ENCODE peak calls at places on chromosomes 6 and 20, in nine cellular contexts. Q is fibroblast of the aortic adventitia; C is lung; M is iPS-NIHi11; B is stimulated activated CD8-positive, alpha-beta memory T cell treated with anti-CD3 and anti-CD28 coated beads, Interleukin-15, amount 100 ng/mL, for 24 hours; I is Right ventricle myocardium superior; O is SHP77; N is NCI-H2081; K is H54. L is an unnamed sample.

GRCh38 chr20:34544109-34544793 is 14.3 kb upstream of the MAP1LC3A start:
- DNase-seq in M (peak; percentile 62), Q (no peak), B (no peak), N (no peak), K (no peak), I (peak; percentile 43), O (no peak), C (no peak), L (no peak)

GRCh38 chr6:104218132-104218531 is 641.6 kb downstream of the HACE1 start:
- DNase-seq in K (no peak), C (no peak), O (no peak), N (no peak), M (no peak), Q (no peak), B (no peak), I (no peak), L (no peak)

GRCh38 chr20:4327956-4328355 is 312.6 kb upstream of the RNF24 start:
- DNase-seq in C (no peak), N (no peak), B (no peak), M (no peak), O (no peak), I (no peak), Q (no peak), K (no peak), L (no peak)

GRCh38 chr20:7352165-7352564 is 584.7 kb downstream of the BMP2 start:
- DNase-seq in N (no peak), C (no peak), O (no peak), I (no peak), B (no peak), K (no peak), M (no peak), Q (peak; percentile 26), L (no peak)

GRCh38 chr6:136763255-136763654 is 29.0 kb downstream of the MAP3K5 start:
- DNase-seq in I (no peak), Q (no peak), N (no peak), M (no peak), O (no peak), K (no peak), B (no peak), C (no peak), L (no peak)

GRCh38 chr20:21640556-21640955 is 64.9 kb upstream of the PAX1 start:
- DNase-seq in O (peak; percentile 71), N (peak; percentile 50), C (no peak), I (no peak), K (no peak), B (no peak), Q (no peak), M (peak; percentile 62), L (peak; percentile 70)

GRCh38 chr6:2168480-2168879 is 76.9 kb downstream of the GMDS start:
- DNase-seq in B (no peak), O (no peak), Q (peak; percentile 43), K (no peak), M (no peak), I (no peak), C (no peak), N (no peak), L (no peak)

GRCh38 chr6:137013738-137014602 is 30.8 kb downstream of the IL20RA start:
- DNase-seq in O (peak; percentile 29), K (no peak), C (no peak), N (peak; percentile 21), I (no peak), B (no peak), Q (peak; percentile 77), M (peak; percentile 53), L (peak; percentile 49)

GRCh38 chr6:167130712-167131684 is 8.1 kb downstream of the CCR6 start:
- DNase-seq in O (no peak), Q (no peak), N (no peak), K (no peak), M (no peak), C (peak; percentile 43), I (no peak), B (no peak), L (peak; percentile 37)

GRCh38 chr6:99512033-99512432 is 3.2 kb downstream of the USP45 start:
- DNase-seq in B (no peak), Q (peak; percentile 39), M (no peak), C (no peak), N (no peak), O (no peak), K (no peak), I (no peak), L (no peak)

GRCh38 chr6:70479236-70479635 is 65.9 kb downstream of the FAM135A start:
- DNase-seq in C (no peak), B (no peak), Q (peak; percentile 48), K (no peak), M (no peak), O (peak; percentile 42), I (no peak), N (peak; percentile 7), L (peak; percentile 64)

GRCh38 chr20:63740501-63741353 is 1.2 kb downstream of the SLC2A4RG start:
- DNase-seq in C (peak; percentile 94), O (peak; percentile 86), N (peak; percentile 71), B (no peak), K (peak; percentile 98), I (peak; percentile 97), M (peak; percentile 89), Q (peak; percentile 94), L (peak; percentile 69)

GRCh38 chr20:45307076-45307645 is 521 bp downstream of the RBPJL start:
- DNase-seq in M (no peak), N (no peak), I (no peak), B (no peak), K (no peak), C (no peak), O (no peak), Q (no peak), L (no peak)

GRCh38 chr20:59835448-59836395 is 97.7 kb downstream of the SYCP2 start:
- DNase-seq in Q (peak; percentile 14), M (peak; percentile 58), K (no peak), C (peak; percentile 30), N (no peak), O (peak; percentile 86), I (peak; percentile 64), B (no peak), L (peak; percentile 93)

GRCh38 chr20:18001131-18001921 is 32.5 kb downstream of the MGME1 start:
- DNase-seq in Q (peak; percentile 93), K (peak; percentile 40), M (no peak), O (no peak), N (no peak), B (no peak), C (peak; percentile 50), I (peak; percentile 71), L (no peak)

GRCh38 chr6:22145823-22146379 is 150.9 kb downstream of the PRL start:
- DNase-seq in I (no peak), K (no peak), O (peak; percentile 7), B (no peak), N (no peak), Q (peak; percentile 83), M (peak; percentile 56), C (no peak), L (peak; percentile 13)

GRCh38 chr20:46814366-46815232 is 80.0 kb upstream of the EYA2 start:
- DNase-seq in B (no peak), Q (peak; percentile 50), M (peak; percentile 60), I (no peak), C (no peak), O (no peak), K (peak; percentile 63), N (no peak), L (peak; percentile 92)

L was measured in NCI-H1105 treated with DMSO at 0.1 percent for 48 hours.